ENCODE peak calls at places on chromosomes 7 and 10, in five cellular contexts. G is SW 1271; J is fibroblast of pulmonary artery; V is activated CD8-positive, alpha-beta T cell treated with anti-CD3 and anti-CD28 coated beads for 36 hours; M is CD4-positive, alpha-beta T cell. B is an unnamed sample.

GRCh38 chr7:78134256-78134655 is 335.7 kb downstream of the PHTF2 start:
- DNase-seq in G (no peak), J (peak; percentile 60), V (peak; percentile 2), M (no peak), B (peak; percentile 76)

GRCh38 chr10:98013122-98013521 is 17.3 kb downstream of the CRTAC1 start:
- DNase-seq in G (no peak), J (no peak), V (no peak), M (no peak), B (no peak)

GRCh38 chr10:94006591-94007550 is 13.1 kb downstream of the PLCE1 start:
- DNase-seq in G (no peak), J (peak; percentile 92), V (no peak), M (no peak), B (peak; percentile 89)

GRCh38 chr7:70042533-70042932 is 444.3 kb downstream of the AUTS2 start:
- DNase-seq in G (no peak), J (peak; percentile 21), V (no peak), M (no peak), B (no peak)

GRCh38 chr7:92226981-92227380 is 18.7 kb downstream of the KRIT1 start:
- DNase-seq in G (no peak), J (no peak), V (no peak), M (no peak), B (no peak)

GRCh38 chr7:44937426-44937825 is 41.4 kb downstream of the MYO1G start:
- DNase-seq in G (no peak), J (no peak), V (no peak), M (no peak), B (no peak)

GRCh38 chr10:13651969-13652720 is 65.4 kb downstream of the PRPF18 start:
- DNase-seq in G (no peak), J (no peak), V (peak; percentile 5), M (no peak), B (no peak)

GRCh38 chr7:6171532-6172330 is 100.7 kb downstream of the CYTH3 start:
- DNase-seq in G (no peak), J (no peak), V (no peak), M (no peak), B (no peak)

GRCh38 chr10:114437456-114438292 is 33.4 kb upstream of the AFAP1L2 start:
- DNase-seq in G (no peak), J (peak; percentile 32), V (no peak), M (no peak), B (peak; percentile 4)

GRCh38 chr7:3482147-3482921 is 181.3 kb downstream of the SDK1 start:
- DNase-seq in G (no peak), J (peak; percentile 78), V (no peak), M (no peak), B (peak; percentile 75)

GRCh38 chr10:31142026-31142425 is 110.4 kb upstream of the ZNF438 start:
- DNase-seq in G (no peak), J (peak; percentile 66), V (no peak), M (no peak), B (peak; percentile 76)

GRCh38 chr7:81158189-81158588 is 239.3 kb upstream of the SEMA3C start:
- DNase-seq in G (no peak), J (no peak), V (no peak), M (no peak), B (no peak)

GRCh38 chr10:124659380-124659779 is 84.8 kb downstream of the FAM53B start:
- DNase-seq in G (no peak), J (no peak), V (no peak), M (no peak), B (no peak)

B was measured in NCI-H226.